ENCODE peak calls at places on chromosomes 5 and 9, in eight cellular contexts. G is esophagus squamous epithelium, N is HepG2, K is heart left ventricle, L is ovary, Y is stomach, F is suprapubic skin, Q is K562. M is an unnamed sample.

GRCh38 chr5:17373406-17374110 is 124.5 kb upstream of the TAF11L2 start:
- DNase-seq in Q (no peak), F (no peak), K (no peak), Y (no peak), G (no peak), L (no peak), N (no peak), M (no peak)

GRCh38 chr9:113566712-113567071 is 103.2 kb downstream of the RGS3 start:
- DNase-seq in Q (no peak), N (no peak), L (no peak), Y (peak; percentile 46), K (peak; percentile 65), F (peak; percentile 59), G (no peak), M (no peak)

GRCh38 chr5:172479034-172479783 is 24.9 kb upstream of the SH3PXD2B start:
- DNase-seq in Y (peak; percentile 83), Q (peak; percentile 84), K (peak; percentile 88), L (peak; percentile 82), G (no peak), F (peak; percentile 83), N (peak; percentile 89), M (peak; percentile 83)

GRCh38 chr5:960551-960950 is 48.1 kb upstream of the NKD2 start:
- DNase-seq in N (no peak), G (no peak), Q (no peak), K (peak; percentile 51), Y (no peak), F (peak; percentile 61), L (no peak), M (no peak)

GRCh38 chr5:170571331-170571731 is 67.5 kb downstream of the KCNIP1 start:
- DNase-seq in Q (no peak), F (no peak), L (no peak), G (no peak), Y (no peak), K (no peak), N (peak; percentile 4), M (peak; percentile 76)

GRCh38 chr5:168317521-168318147 is 26.2 kb downstream of the WWC1 start:
- DNase-seq in L (no peak), K (no peak), Y (peak; percentile 44), G (no peak), Q (peak; percentile 36), F (no peak), N (peak; percentile 92), M (no peak)

GRCh38 chr9:32992596-32993238 is 8.7 kb downstream of the APTX start:
- DNase-seq in K (no peak), F (no peak), N (no peak), Q (no peak), L (no peak), Y (no peak), G (no peak), M (no peak)

GRCh38 chr9:11871832-11872231 is 821.4 kb upstream of the TYRP1 start:
- DNase-seq in K (no peak), N (no peak), Y (no peak), Q (no peak), F (no peak), L (no peak), G (no peak), M (no peak)

GRCh38 chr5:88834499-88834898 is 48.5 kb downstream of the MEF2C start:
- DNase-seq in K (no peak), N (no peak), F (no peak), L (no peak), Y (no peak), G (no peak), Q (no peak), M (no peak)

GRCh38 chr5:88836195-88836838 is 46.7 kb downstream of the MEF2C start:
- DNase-seq in F (no peak), L (peak; percentile 71), N (no peak), K (peak; percentile 67), Q (peak; percentile 76), G (no peak), Y (no peak), M (no peak)

GRCh38 chr5:88831856-88832255 is 51.1 kb downstream of the MEF2C start:
- DNase-seq in G (no peak), N (no peak), Q (no peak), K (no peak), Y (no peak), F (no peak), L (no peak), M (no peak)

GRCh38 chr5:88833371-88834107 is 49.4 kb downstream of the MEF2C start:
- DNase-seq in Q (no peak), F (peak; percentile 64), K (no peak), Y (no peak), G (no peak), N (no peak), L (peak; percentile 54), M (no peak)

GRCh38 chr5:88834108-88834462 is 48.9 kb downstream of the MEF2C start:
- DNase-seq in N (no peak), K (no peak), Y (no peak), F (no peak), Q (no peak), G (no peak), L (no peak), M (no peak)
- TF ChIP-seq POLR2A in N (no peak), K (no peak), Y (no peak), F (no peak), Q (no peak), G (no peak), L (no peak), M (no peak)

DNA sequence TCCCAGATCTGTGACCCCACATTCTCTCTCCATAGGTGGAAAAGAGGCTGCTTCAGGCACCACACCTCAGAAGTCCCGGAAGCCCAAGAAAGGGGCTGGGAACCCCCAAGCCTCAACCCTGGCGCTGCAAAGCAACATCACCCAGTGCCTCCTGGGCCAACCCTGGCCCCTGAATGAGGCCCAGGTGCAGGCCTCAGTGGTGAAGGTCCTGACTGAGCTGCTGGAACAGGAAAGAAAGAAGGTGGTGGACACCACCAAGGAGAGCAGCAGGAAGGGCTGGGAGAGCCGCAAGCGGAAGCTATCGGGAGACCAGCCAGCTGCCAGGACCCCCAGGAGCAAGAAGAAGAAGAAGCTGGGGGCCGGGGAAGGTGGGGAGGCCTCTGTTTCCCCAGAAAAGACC is 16.5 kb downstream of the CD74 start:
- DNase-seq in G (no peak), F (no peak), K (no peak), Q (no peak), N (no peak), L (no peak), Y (no peak), M (no peak)
- TF ChIP-seq POLR2A in G (no peak), F (no peak), K (no peak), Q (no peak), N (no peak), L (no peak), Y (no peak), M (no peak)

DNA sequence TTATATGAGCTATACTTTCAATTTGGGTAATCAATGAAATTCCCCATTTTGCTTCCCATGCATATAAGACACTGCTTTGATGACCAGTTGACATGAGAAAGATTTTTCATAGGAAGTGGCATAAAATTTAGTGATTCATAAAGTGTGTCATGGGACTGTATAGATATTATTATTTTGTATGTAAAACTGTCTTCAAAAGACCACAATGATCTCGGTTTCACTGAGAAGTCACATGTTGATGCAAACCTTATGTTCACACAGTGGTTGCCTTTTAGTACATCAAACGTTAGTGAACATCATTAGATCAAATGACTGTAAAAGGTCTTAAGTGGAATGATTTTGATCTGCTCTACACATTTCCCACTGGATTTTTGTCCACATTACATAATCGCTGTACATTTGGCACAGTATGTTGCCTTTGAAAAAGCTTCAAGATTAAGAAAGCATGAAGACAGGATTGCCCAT is 349.2 kb upstream of the MEF2C start:
- DNase-seq in L (no peak), F (no peak), N (no peak), K (no peak), G (no peak), Y (no peak), Q (no peak), M (no peak)
- TF ChIP-seq POLR2A in L (no peak), F (no peak), N (no peak), K (no peak), G (no peak), Y (no peak), Q (no peak), M (no peak)

GRCh38 chr5:91224969-91225368 is 158.1 kb downstream of the ARRDC3 start:
- DNase-seq in N (no peak), K (no peak), G (no peak), Q (no peak), F (no peak), Y (no peak), L (no peak), M (no peak)
- TF ChIP-seq POLR2A in N (no peak), K (no peak), G (no peak), Q (no peak), F (no peak), Y (no peak), L (no peak), M (no peak)

GRCh38 chr5:154199671-154200220 is 9.2 kb downstream of the GALNT10 start:
- DNase-seq in F (no peak), Q (peak; percentile 32), Y (no peak), L (no peak), N (no peak), K (no peak), G (no peak), M (no peak)

GRCh38 chr5:154196955-154197652 is 6.6 kb downstream of the GALNT10 start:
- DNase-seq in L (no peak), G (no peak), Q (peak; percentile 83), Y (no peak), K (no peak), F (no peak), N (peak; percentile 46), M (no peak)

GRCh38 chr5:154197801-154198461 is 7.4 kb downstream of the GALNT10 start:
- DNase-seq in Q (no peak), Y (peak; percentile 57), L (no peak), K (no peak), F (no peak), G (no peak), N (peak; percentile 44), M (peak; percentile 64)

GRCh38 chr5:154199263-154199662 is 8.7 kb downstream of the GALNT10 start:
- DNase-seq in Q (peak; percentile 38), L (no peak), F (no peak), N (peak; percentile 54), Y (no peak), G (no peak), K (no peak), M (no peak)

DNA sequence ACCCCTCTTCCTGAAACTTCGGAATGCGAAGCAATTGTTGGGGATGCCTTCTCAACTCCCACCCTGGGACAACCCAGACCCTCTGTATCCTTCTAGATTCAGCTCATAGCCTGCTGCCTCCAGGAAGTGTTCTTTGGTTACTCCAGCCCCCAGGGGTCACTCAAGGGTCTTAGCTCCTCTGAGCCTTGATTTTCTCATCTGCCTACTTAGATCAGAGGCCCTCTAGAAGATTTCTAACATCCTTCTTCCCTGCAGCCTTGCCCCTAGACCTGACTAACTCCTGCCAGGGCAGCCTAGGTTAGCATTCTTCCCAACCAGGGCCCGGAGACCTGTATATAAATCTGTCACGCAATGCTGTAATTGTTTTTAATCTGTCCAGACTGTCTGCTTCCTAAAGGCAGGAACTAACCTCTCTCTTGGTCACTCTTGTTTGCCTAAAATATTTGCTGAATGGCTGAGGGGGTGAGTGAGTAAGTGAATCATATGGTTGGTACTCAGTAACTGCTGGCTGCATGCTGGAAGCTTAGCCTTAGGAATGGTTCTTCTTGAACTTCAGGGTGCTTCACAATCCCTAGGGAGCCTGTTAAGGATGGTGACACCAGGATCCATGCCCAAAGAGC is 8.2 kb downstream of the GALNT10 start:
- DNase-seq in Q (no peak), F (no peak), Y (no peak), K (no peak), L (no peak), G (no peak), N (peak; percentile 70), M (peak; percentile 69)
- TF ChIP-seq POLR2A in Q (no peak), F (no peak), Y (no peak), K (no peak), L (no peak), G (no peak), N (no peak), M (no peak)